ENCODE peak calls at places on chromosome 10, in six cellular contexts. One of them, this sample, is unnamed.

GRCh38 chr10:32346551-32347362 is at the start of gene EPC1:
- DNase-seq in activated naive CD8-positive, alpha-beta T cell treated with anti-CD3 and anti-CD28 coated beads for 36 hours: peak
- DNase-seq in skeletal muscle cell: peak
- DNase-seq in NCI-H1105 treated with DMSO at 0.1 percent for 48 hours: peak
- DNase-seq in iPS DF 19.7: peak
- DNase-seq in cardiac muscle cell: peak
- DNase-seq in this sample: peak

GRCh38 chr10:28624351-28624750 is 53.0 kb upstream of the BAMBI start:
- DNase-seq in activated naive CD8-positive, alpha-beta T cell treated with anti-CD3 and anti-CD28 coated beads for 36 hours: no peak
- DNase-seq in skeletal muscle cell: no peak
- DNase-seq in NCI-H1105 treated with DMSO at 0.1 percent for 48 hours: no peak
- DNase-seq in iPS DF 19.7: no peak
- DNase-seq in cardiac muscle cell: no peak
- DNase-seq in this sample: no peak

GRCh38 chr10:92279297-92279696 is 11.6 kb downstream of the CPEB3 start:
- DNase-seq in activated naive CD8-positive, alpha-beta T cell treated with anti-CD3 and anti-CD28 coated beads for 36 hours: no peak
- DNase-seq in skeletal muscle cell: no peak
- DNase-seq in NCI-H1105 treated with DMSO at 0.1 percent for 48 hours: no peak
- DNase-seq in iPS DF 19.7: no peak
- DNase-seq in cardiac muscle cell: peak
- DNase-seq in this sample: no peak

GRCh38 chr10:127195571-127196226 is 692 bp downstream of the INSYN2A start:
- DNase-seq in activated naive CD8-positive, alpha-beta T cell treated with anti-CD3 and anti-CD28 coated beads for 36 hours: no peak
- DNase-seq in skeletal muscle cell: no peak
- DNase-seq in NCI-H1105 treated with DMSO at 0.1 percent for 48 hours: no peak
- DNase-seq in iPS DF 19.7: no peak
- DNase-seq in cardiac muscle cell: peak
- DNase-seq in this sample: no peak

GRCh38 chr10:84818956-84819355 is 490.6 kb downstream of the CCSER2 start:
- DNase-seq in activated naive CD8-positive, alpha-beta T cell treated with anti-CD3 and anti-CD28 coated beads for 36 hours: no peak
- DNase-seq in skeletal muscle cell: no peak
- DNase-seq in NCI-H1105 treated with DMSO at 0.1 percent for 48 hours: peak
- DNase-seq in iPS DF 19.7: no peak
- DNase-seq in cardiac muscle cell: no peak
- DNase-seq in this sample: no peak

GRCh38 chr10:29709484-29710002 is 74.8 kb upstream of the SVIL start:
- DNase-seq in activated naive CD8-positive, alpha-beta T cell treated with anti-CD3 and anti-CD28 coated beads for 36 hours: no peak
- DNase-seq in skeletal muscle cell: no peak
- DNase-seq in NCI-H1105 treated with DMSO at 0.1 percent for 48 hours: no peak
- DNase-seq in iPS DF 19.7: no peak
- DNase-seq in cardiac muscle cell: no peak
- DNase-seq in this sample: no peak

GRCh38 chr10:85651507-85651902 is 715.1 kb downstream of the GRID1 start:
- DNase-seq in activated naive CD8-positive, alpha-beta T cell treated with anti-CD3 and anti-CD28 coated beads for 36 hours: no peak
- DNase-seq in skeletal muscle cell: peak
- DNase-seq in NCI-H1105 treated with DMSO at 0.1 percent for 48 hours: no peak
- DNase-seq in iPS DF 19.7: no peak
- DNase-seq in cardiac muscle cell: no peak
- DNase-seq in this sample: no peak

GRCh38 chr10:68155615-68156205 is 46.4 kb downstream of the MYPN start:
- DNase-seq in activated naive CD8-positive, alpha-beta T cell treated with anti-CD3 and anti-CD28 coated beads for 36 hours: no peak
- DNase-seq in skeletal muscle cell: no peak
- DNase-seq in NCI-H1105 treated with DMSO at 0.1 percent for 48 hours: no peak
- DNase-seq in iPS DF 19.7: no peak
- DNase-seq in cardiac muscle cell: no peak
- DNase-seq in this sample: no peak

GRCh38 chr10:42836771-42837468 is 54.3 kb downstream of the BMS1 start:
- DNase-seq in activated naive CD8-positive, alpha-beta T cell treated with anti-CD3 and anti-CD28 coated beads for 36 hours: no peak
- DNase-seq in skeletal muscle cell: peak
- DNase-seq in NCI-H1105 treated with DMSO at 0.1 percent for 48 hours: no peak
- DNase-seq in iPS DF 19.7: no peak
- DNase-seq in cardiac muscle cell: peak
- DNase-seq in this sample: no peak

GRCh38 chr10:69644658-69645295 is 14.7 kb downstream of the FAM241B start:
- DNase-seq in activated naive CD8-positive, alpha-beta T cell treated with anti-CD3 and anti-CD28 coated beads for 36 hours: peak
- DNase-seq in skeletal muscle cell: no peak
- DNase-seq in NCI-H1105 treated with DMSO at 0.1 percent for 48 hours: peak
- DNase-seq in iPS DF 19.7: no peak
- DNase-seq in cardiac muscle cell: peak
- DNase-seq in this sample: peak

GRCh38 chr10:125840406-125840805 is 17.1 kb downstream of the BCCIP start:
- DNase-seq in activated naive CD8-positive, alpha-beta T cell treated with anti-CD3 and anti-CD28 coated beads for 36 hours: no peak
- DNase-seq in skeletal muscle cell: no peak
- DNase-seq in NCI-H1105 treated with DMSO at 0.1 percent for 48 hours: no peak
- DNase-seq in iPS DF 19.7: no peak
- DNase-seq in cardiac muscle cell: no peak
- DNase-seq in this sample: no peak

GRCh38 chr10:104937528-104937927 is 296.4 kb downstream of the SORCS3 start:
- DNase-seq in activated naive CD8-positive, alpha-beta T cell treated with anti-CD3 and anti-CD28 coated beads for 36 hours: no peak
- DNase-seq in skeletal muscle cell: peak
- DNase-seq in NCI-H1105 treated with DMSO at 0.1 percent for 48 hours: peak
- DNase-seq in iPS DF 19.7: no peak
- DNase-seq in cardiac muscle cell: no peak
- DNase-seq in this sample: no peak

GRCh38 chr10:62869958-62870357 is 53.8 kb upstream of the EGR2 start:
- DNase-seq in activated naive CD8-positive, alpha-beta T cell treated with anti-CD3 and anti-CD28 coated beads for 36 hours: no peak
- DNase-seq in skeletal muscle cell: no peak
- DNase-seq in NCI-H1105 treated with DMSO at 0.1 percent for 48 hours: no peak
- DNase-seq in iPS DF 19.7: no peak
- DNase-seq in cardiac muscle cell: peak
- DNase-seq in this sample: no peak

GRCh38 chr10:110006358-110007170 is 1.2 kb upstream of the ADD3 start:
- DNase-seq in activated naive CD8-positive, alpha-beta T cell treated with anti-CD3 and anti-CD28 coated beads for 36 hours: peak
- DNase-seq in skeletal muscle cell: peak
- DNase-seq in NCI-H1105 treated with DMSO at 0.1 percent for 48 hours: no peak
- DNase-seq in iPS DF 19.7: no peak
- DNase-seq in cardiac muscle cell: peak
- DNase-seq in this sample: no peak

GRCh38 chr10:69065406-69066361 is 22.2 kb upstream of the SRGN start:
- DNase-seq in activated naive CD8-positive, alpha-beta T cell treated with anti-CD3 and anti-CD28 coated beads for 36 hours: peak
- DNase-seq in skeletal muscle cell: peak
- DNase-seq in NCI-H1105 treated with DMSO at 0.1 percent for 48 hours: no peak
- DNase-seq in iPS DF 19.7: no peak
- DNase-seq in cardiac muscle cell: peak
- DNase-seq in this sample: no peak

This sample was measured in NT2/D1.